ENCODE peak calls at places on chromosomes 5 and 9, in six cellular contexts. G, Y, E, W, R and B are unnamed samples.
A peak's percentile ranks its signal among the peaks of the same experiment; 100 is the strongest.

GRCh38 chr9:23777328-23777727 is 48.7 kb downstream of the ELAVL2 start:
- DNase-seq in W (no peak), Y (no peak), G (no peak), E (no peak), R (no peak), B (no peak)

GRCh38 chr9:2066312-2067273 is 51.4 kb downstream of the SMARCA2 start:
- DNase-seq in R (no peak), Y (no peak), E (no peak), W (no peak), G (no peak), B (no peak)

GRCh38 chr5:94632024-94632423 is 13.6 kb downstream of the SLF1 start:
- DNase-seq in E (no peak), W (no peak), G (no peak), Y (no peak), R (no peak), B (no peak)

GRCh38 chr5:103139264-103139865 is 19.3 kb downstream of the PPIP5K2 start:
- DNase-seq in G (peak; percentile 62), W (no peak), Y (peak; percentile 29), E (peak; percentile 79), R (peak; percentile 87), B (peak; percentile 53)

GRCh38 chr5:11905209-11905608 is 963 bp upstream of the CTNND2 start:
- DNase-seq in G (no peak), Y (no peak), E (no peak), R (no peak), W (no peak), B (no peak)

GRCh38 chr5:54766748-54767147 is 218.6 kb downstream of the ESM1 start:
- DNase-seq in R (no peak), W (no peak), E (no peak), G (no peak), Y (no peak), B (no peak)

GRCh38 chr5:112492291-112492690 is 73.2 kb upstream of the EPB41L4A start:
- DNase-seq in E (peak; percentile 49), W (peak; percentile 10), Y (no peak), R (no peak), G (peak; percentile 59), B (no peak)

GRCh38 chr5:55278778-55279177 is 28.7 kb downstream of the DHX29 start:
- DNase-seq in G (no peak), Y (no peak), R (no peak), W (peak; percentile 35), E (no peak), B (no peak)

GRCh38 chr5:138177936-138178515 is 404 bp downstream of the BRD8 start:
- DNase-seq in G (peak; percentile 1), Y (no peak), E (peak; percentile 24), W (no peak), R (no peak), B (no peak)

GRCh38 chr5:118326496-118327045 is 661.8 kb downstream of the DTWD2 start:
- DNase-seq in G (peak; percentile 43), E (no peak), Y (no peak), R (no peak), W (no peak), B (no peak)

GRCh38 chr5:41625571-41625970 is 115.2 kb upstream of the PLCXD3 start:
- DNase-seq in W (no peak), Y (no peak), E (no peak), G (no peak), R (no peak), B (no peak)

GRCh38 chr5:1914471-1914870 is 31.7 kb upstream of the IRX4 start:
- DNase-seq in Y (no peak), R (peak; percentile 54), W (no peak), E (no peak), G (no peak), B (no peak)

GRCh38 chr9:120080781-120081180 is 499.2 kb downstream of the CDK5RAP2 start:
- DNase-seq in E (no peak), R (no peak), Y (no peak), G (no peak), W (no peak), B (no peak)

GRCh38 chr5:73121109-73121443 is 701 bp downstream of the TMEM171 start:
- DNase-seq in E (no peak), R (no peak), W (no peak), Y (no peak), G (no peak), B (no peak)

GRCh38 chr9:73179594-73179993 is 27.9 kb downstream of the ANXA1 start:
- DNase-seq in W (peak; percentile 15), G (no peak), R (no peak), E (no peak), Y (no peak), B (no peak)

GRCh38 chr9:95112436-95113280 is 204.9 kb downstream of the FANCC start:
- DNase-seq in E (no peak), R (no peak), W (no peak), Y (no peak), G (no peak), B (no peak)

GRCh38 chr5:80269991-80270438 is 14.2 kb upstream of the SERINC5 start:
- DNase-seq in G (no peak), W (no peak), E (no peak), R (no peak), Y (no peak), B (no peak)

GRCh38 chr5:119402555-119402954 is 46.7 kb downstream of the TNFAIP8 start:
- DNase-seq in G (no peak), W (no peak), Y (no peak), E (no peak), R (no peak), B (no peak)

GRCh38 chr5:58183078-58183885 is 276.6 kb downstream of the PLK2 start:
- DNase-seq in E (no peak), G (no peak), Y (no peak), W (no peak), R (no peak), B (no peak)

GRCh38 chr9:106697799-106698591 is 165.0 kb upstream of the ZNF462 start:
- DNase-seq in W (peak; percentile 28), E (no peak), Y (peak; percentile 48), R (peak; percentile 72), G (no peak), B (no peak)

GRCh38 chr5:19959830-19960384 is 28.1 kb downstream of the CDH18 start:
- DNase-seq in E (no peak), G (no peak), Y (no peak), R (no peak), W (no peak), B (no peak)

GRCh38 chr5:69130241-69130640 is 36.4 kb downstream of the SLC30A5 start:
- DNase-seq in R (no peak), E (no peak), G (no peak), W (no peak), Y (no peak), B (no peak)

DNA sequence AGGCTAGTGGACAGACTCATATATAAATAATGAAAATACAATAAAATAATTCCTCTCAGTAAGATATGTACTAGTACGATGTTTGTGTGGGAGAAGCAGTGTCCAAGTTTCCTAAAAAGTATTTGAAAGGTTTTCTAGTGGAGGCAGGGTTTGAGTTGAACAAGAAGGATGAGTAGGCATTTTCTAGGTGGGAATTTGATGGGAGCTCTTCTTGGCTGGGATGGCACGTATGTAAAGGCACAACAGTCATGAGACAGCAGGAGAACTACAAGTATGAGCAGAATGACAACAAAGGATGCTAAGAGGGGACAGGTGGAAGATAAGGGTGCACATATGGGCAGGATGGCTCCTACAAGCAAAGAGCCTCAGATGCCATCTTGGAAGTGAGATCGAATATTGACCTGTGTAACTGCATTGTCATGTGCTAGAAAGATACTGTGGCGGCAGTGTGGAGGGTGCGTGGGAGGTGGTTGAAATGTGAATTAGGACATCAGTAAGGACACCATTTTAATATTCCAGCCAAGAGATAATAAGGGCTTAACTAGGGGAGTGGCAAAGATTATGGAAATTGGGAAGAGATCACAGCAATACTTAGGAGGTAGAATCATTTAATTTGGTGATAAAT is 135.8 kb downstream of the RPS23 start:
- DNase-seq in W (no peak), G (no peak), E (no peak), R (no peak), Y (no peak), B (no peak)
- TF ChIP-seq CTCF in W (no peak), G (no peak), E (no peak), R (no peak), Y (no peak), B (no peak)

DNA sequence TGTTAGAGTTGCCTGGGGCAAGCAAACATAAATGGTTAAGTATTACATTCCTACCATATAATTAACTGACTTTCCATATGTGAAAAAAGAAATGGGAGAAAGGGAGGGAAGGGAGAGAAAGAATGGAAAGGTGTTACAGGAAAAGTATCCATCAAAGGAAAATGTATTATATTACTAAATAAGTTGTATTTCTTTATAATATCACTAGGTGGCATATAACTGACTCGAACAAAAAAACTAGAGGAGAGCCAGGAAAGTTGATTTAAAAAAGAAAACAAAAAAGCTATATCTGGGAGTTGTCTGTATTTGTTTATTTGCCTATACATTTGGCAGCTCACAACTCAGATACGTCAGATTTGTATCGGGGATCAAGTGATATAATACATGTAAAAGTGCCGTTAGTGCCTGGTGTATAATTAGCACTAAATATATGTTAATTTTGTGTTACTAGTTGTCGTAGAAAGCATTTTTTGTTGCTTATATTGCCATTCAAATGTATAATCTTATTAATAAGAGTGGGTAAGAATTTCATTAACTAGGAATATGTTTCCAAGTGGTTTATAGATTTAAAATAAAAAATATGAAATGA is 59.6 kb upstream of the ADAMTS19 start:
- DNase-seq in Y (no peak), R (no peak), E (no peak), G (no peak), W (no peak), B (no peak)
- TF ChIP-seq CTCF in Y (peak; percentile 9), R (no peak), E (no peak), G (peak; percentile 21), W (peak; percentile 23), B (peak; percentile 8)

GRCh38 chr5:82584631-82585030 is 306.5 kb upstream of the RPS23 start:
- DNase-seq in G (no peak), R (peak; percentile 46), W (no peak), E (no peak), Y (no peak), B (no peak)
- TF ChIP-seq CTCF in G (no peak), R (no peak), W (no peak), E (no peak), Y (no peak), B (no peak)

DNA sequence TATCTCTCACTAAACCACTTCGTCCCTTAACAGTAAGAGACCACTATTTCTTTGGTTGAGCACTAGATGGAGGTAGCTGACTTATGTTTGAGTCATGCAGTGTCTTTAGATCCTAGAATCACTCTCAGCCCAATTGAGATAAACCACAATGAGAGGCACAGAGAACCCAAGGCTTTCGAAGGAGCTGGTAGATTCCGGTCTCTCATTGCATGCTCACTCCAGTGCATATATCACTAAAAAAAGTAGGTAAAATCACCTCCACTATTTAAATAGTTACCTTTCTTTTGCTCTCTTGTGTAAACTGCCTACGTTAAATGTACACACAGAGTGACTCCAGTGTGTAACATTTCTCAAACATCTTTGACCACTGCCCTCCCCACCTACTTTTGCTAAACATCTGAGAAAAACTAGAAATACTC is 27.6 kb downstream of the ACTL7A start:
- DNase-seq in E (no peak), G (peak; percentile 38), Y (peak; percentile 7), W (no peak), R (no peak), B (no peak)
- TF ChIP-seq CTCF in E (no peak), G (peak; percentile 30), Y (no peak), W (no peak), R (no peak), B (no peak)

GRCh38 chr5:337565-338130 is 16.1 kb downstream of the AHRR start:
- DNase-seq in Y (no peak), E (no peak), R (no peak), G (no peak), W (no peak), B (no peak)
- TF ChIP-seq CTCF in Y (peak; percentile 38), E (no peak), R (no peak), G (peak; percentile 58), W (peak; percentile 64), B (peak; percentile 40)

GRCh38 chr9:129253820-129254381 is 75.8 kb upstream of the IER5L start:
- DNase-seq in E (no peak), R (peak; percentile 67), G (no peak), W (no peak), Y (no peak), B (no peak)
- TF ChIP-seq CTCF in E (no peak), R (no peak), G (no peak), W (no peak), Y (no peak), B (no peak)